ENCODE peak calls at places on chromosomes 16 and 17, in six cellular contexts. I, L, Z, C, Y and X are unnamed samples.

GRCh38 chr17:10149573-10150399 is 48.6 kb downstream of the GAS7 start:
- DNase-seq in I (peak), L (peak), Z (no peak), C (peak), Y (no peak), X (no peak)

GRCh38 chr17:42944211-42944610 is 20.0 kb downstream of the AARSD1 start:
- DNase-seq in I (peak), L (no peak), Z (no peak), C (no peak), Y (no peak), X (no peak)

GRCh38 chr16:28321700-28322411 is 29.5 kb downstream of the SBK1 start:
- DNase-seq in I (peak), L (peak), Z (peak), C (no peak), Y (peak), X (peak)

GRCh38 chr17:38920374-38921291 is 4.8 kb upstream of the LASP1NB start:
- DNase-seq in I (no peak), L (no peak), Z (no peak), C (no peak), Y (no peak), X (no peak)

GRCh38 chr16:86869288-86870022 is 291.1 kb downstream of the FOXL1 start:
- DNase-seq in I (no peak), L (peak), Z (no peak), C (no peak), Y (no peak), X (no peak)

GRCh38 chr16:88510091-88510719 is 57.1 kb downstream of the ZFPM1 start:
- DNase-seq in I (no peak), L (no peak), Z (no peak), C (no peak), Y (no peak), X (peak)

GRCh38 chr17:39939588-39940419 is 12.3 kb downstream of the LRRC3C start:
- DNase-seq in I (peak), L (peak), Z (peak), C (peak), Y (no peak), X (peak)

GRCh38 chr17:8122391-8122922 is 1.4 kb downstream of the HES7 start:
- DNase-seq in I (peak), L (no peak), Z (no peak), C (no peak), Y (no peak), X (no peak)

GRCh38 chr16:22189473-22190168 is 16.5 kb upstream of the EEF2K start:
- DNase-seq in I (peak), L (no peak), Z (no peak), C (no peak), Y (no peak), X (no peak)

GRCh38 chr16:58269526-58269925 is 25.3 kb downstream of the PRSS54 start:
- DNase-seq in I (peak), L (no peak), Z (no peak), C (no peak), Y (no peak), X (no peak)

GRCh38 chr17:45260204-45260783 is 1.6 kb downstream of the SPATA32 start:
- DNase-seq in I (no peak), L (no peak), Z (no peak), C (no peak), Y (no peak), X (no peak)

GRCh38 chr16:56262148-56262878 is 71.0 kb downstream of the GNAO1 start:
- DNase-seq in I (no peak), L (peak), Z (no peak), C (no peak), Y (no peak), X (no peak)

GRCh38 chr16:12120331-12120981 is 143.9 kb downstream of the SNX29 start:
- DNase-seq in I (peak), L (no peak), Z (no peak), C (no peak), Y (no peak), X (peak)

GRCh38 chr16:84501077-84501735 is 3.3 kb downstream of the MEAK7 start:
- DNase-seq in I (peak), L (no peak), Z (peak), C (no peak), Y (no peak), X (no peak)

GRCh38 chr16:70693231-70693671 is 7.4 kb upstream of the MTSS2 start:
- DNase-seq in I (no peak), L (no peak), Z (no peak), C (no peak), Y (no peak), X (no peak)

GRCh38 chr16:89295071-89295900 is 77.8 kb downstream of the ZNF778 start:
- DNase-seq in I (no peak), L (no peak), Z (no peak), C (no peak), Y (no peak), X (no peak)

GRCh38 chr17:71392715-71393567 is 727.9 kb upstream of the SOX9 start:
- DNase-seq in I (peak), L (no peak), Z (no peak), C (no peak), Y (no peak), X (no peak)

GRCh38 chr16:2690852-2691251 is 8.5 kb downstream of the KCTD5 start:
- DNase-seq in I (no peak), L (no peak), Z (no peak), C (no peak), Y (no peak), X (no peak)

GRCh38 chr17:42221886-42222745 is 27.8 kb upstream of the GHDC start:
- DNase-seq in I (peak), L (peak), Z (peak), C (no peak), Y (peak), X (peak)

GRCh38 chr16:71882505-71883192 is 1.3 kb downstream of the ZNF821 start:
- DNase-seq in I (peak), L (peak), Z (peak), C (peak), Y (peak), X (peak)

GRCh38 chr17:5032865-5033264 is 2.4 kb downstream of the SLC52A1 start:
- DNase-seq in I (no peak), L (no peak), Z (no peak), C (no peak), Y (no peak), X (no peak)

GRCh38 chr17:5034651-5035050 is 575 bp downstream of the SLC52A1 start:
- DNase-seq in I (no peak), L (no peak), Z (no peak), C (no peak), Y (no peak), X (no peak)

GRCh38 chr17:5033352-5034015 is 1.7 kb downstream of the SLC52A1 start:
- DNase-seq in I (no peak), L (no peak), Z (no peak), C (no peak), Y (no peak), X (no peak)

GRCh38 chr17:5035356-5035755 is at the start of gene SLC52A1:
- DNase-seq in I (no peak), L (no peak), Z (peak), C (no peak), Y (no peak), X (no peak)

GRCh38 chr17:5034063-5034462 is 1.2 kb downstream of the SLC52A1 start:
- DNase-seq in I (no peak), L (no peak), Z (no peak), C (no peak), Y (no peak), X (no peak)
- TF ChIP-seq BHLHE40 in I (no peak), L (no peak), Z (no peak), C (no peak), Y (no peak), X (no peak)

GRCh38 chr16:83102336-83102735 is 475.6 kb downstream of the CDH13 start:
- DNase-seq in I (no peak), L (no peak), Z (no peak), C (no peak), Y (no peak), X (no peak)

GRCh38 chr16:83109736-83110135 is 483.0 kb downstream of the CDH13 start:
- DNase-seq in I (no peak), L (no peak), Z (no peak), C (no peak), Y (no peak), X (no peak)

GRCh38 chr16:83100679-83101078 is 473.9 kb downstream of the CDH13 start:
- DNase-seq in I (no peak), L (no peak), Z (no peak), C (no peak), Y (no peak), X (no peak)

GRCh38 chr16:83110221-83110768 is 483.5 kb downstream of the CDH13 start:
- DNase-seq in I (no peak), L (no peak), Z (no peak), C (no peak), Y (no peak), X (no peak)

GRCh38 chr16:83105279-83106077 is 478.7 kb downstream of the CDH13 start:
- DNase-seq in I (no peak), L (no peak), Z (no peak), C (no peak), Y (no peak), X (no peak)
- TF ChIP-seq BHLHE40 in I (no peak), L (no peak), Z (no peak), C (no peak), Y (no peak), X (no peak)

GRCh38 chr17:18008496-18009268 is 30.3 kb downstream of the ATPAF2 start:
- DNase-seq in I (peak), L (no peak), Z (no peak), C (no peak), Y (no peak), X (no peak)
- TF ChIP-seq BHLHE40 in I (no peak), L (no peak), Z (no peak), C (no peak), Y (no peak), X (no peak)

DNA sequence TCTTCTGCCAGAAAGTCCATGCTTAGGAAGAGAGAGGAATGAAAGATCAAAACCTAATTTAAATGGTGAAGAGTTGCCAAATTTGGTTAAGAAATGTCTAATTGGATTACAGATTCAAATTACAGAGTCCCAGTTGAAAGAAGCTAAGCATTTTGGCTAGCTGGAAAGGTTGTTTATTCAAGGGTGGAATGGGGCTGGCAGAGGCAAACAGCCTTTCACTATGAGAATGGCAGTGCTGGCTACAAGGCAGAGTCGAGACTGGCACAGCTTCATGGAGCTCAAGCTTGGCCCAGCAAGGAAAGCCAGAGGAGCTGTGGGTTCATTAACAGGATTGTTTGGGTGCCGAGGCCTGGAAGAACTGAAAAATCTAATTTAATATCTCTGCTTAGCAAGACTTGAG is 13.6 kb downstream of the MAP3K3 start:
- DNase-seq in I (no peak), L (no peak), Z (no peak), C (no peak), Y (no peak), X (no peak)
- TF ChIP-seq BHLHE40 in I (no peak), L (no peak), Z (no peak), C (no peak), Y (no peak), X (no peak)